ENCODE peak calls at places on chromosome 13, in six cellular contexts. F is activated naive CD8-positive, alpha-beta T cell treated with anti-CD3 and anti-CD28 coated beads, Interleukin-2, amount 50 U/mL, for 24 hours; K is posterior vena cava; G is mucosa of descending colon; S is HTR-8/SVneo; P is stimulated activated CD4-positive, alpha-beta T cell treated with anti-CD3 and anti-CD28 coated beads, Interleukin-15, amount 100 ng/mL, for 1 hour. E is an unnamed sample.

GRCh38 chr13:69704311-69704710 is 403.3 kb upstream of the ATXN8OS start:
- DNase-seq in F (no peak), K (no peak), G (no peak), S (no peak), P (no peak), E (no peak)

GRCh38 chr13:109651854-109652253 is 134.5 kb downstream of the IRS2 start:
- DNase-seq in F (no peak), K (no peak), G (no peak), S (no peak), P (no peak), E (no peak)

GRCh38 chr13:23449386-23450162 is 16.1 kb upstream of the SACS start:
- DNase-seq in F (no peak), K (no peak), G (no peak), S (no peak), P (no peak), E (no peak)

GRCh38 chr13:49524740-49525501 is 29.2 kb downstream of the PHF11 start:
- DNase-seq in F (no peak), K (no peak), G (no peak), S (no peak), P (no peak), E (no peak)

GRCh38 chr13:95641291-95641811 is 3.2 kb downstream of the DZIP1 start:
- DNase-seq in F (no peak), K (peak), G (peak), S (no peak), P (no peak), E (no peak)

GRCh38 chr13:34750078-34750703 is 191.9 kb upstream of the NBEA start:
- DNase-seq in F (no peak), K (no peak), G (peak), S (no peak), P (no peak), E (no peak)

GRCh38 chr13:51221108-51221507 is 1.1 kb upstream of the FAM124A start:
- DNase-seq in F (no peak), K (no peak), G (no peak), S (no peak), P (no peak), E (no peak)

GRCh38 chr13:50156140-50156539 is 140.9 kb downstream of the KCNRG start:
- DNase-seq in F (no peak), K (no peak), G (no peak), S (no peak), P (no peak), E (peak)

GRCh38 chr13:59641758-59642157 is 522.0 kb downstream of the DIAPH3 start:
- DNase-seq in F (no peak), K (no peak), G (no peak), S (no peak), P (no peak), E (peak)

GRCh38 chr13:60788156-60788829 is 391.3 kb downstream of the TDRD3 start:
- DNase-seq in F (no peak), K (no peak), G (no peak), S (no peak), P (no peak), E (no peak)

GRCh38 chr13:113821847-113822246 is 42.0 kb downstream of the GAS6 start:
- DNase-seq in F (no peak), K (no peak), G (no peak), S (no peak), P (no peak), E (no peak)

GRCh38 chr13:78137404-78138142 is 218.9 kb upstream of the EDNRB start:
- DNase-seq in F (no peak), K (no peak), G (peak), S (peak), P (no peak), E (peak)

GRCh38 chr13:41470187-41470586 is 12.8 kb downstream of the RGCC start:
- DNase-seq in F (peak), K (no peak), G (no peak), S (no peak), P (no peak), E (no peak)

E was measured in NCI-H226.